ENCODE peak calls at places on chromosomes 12 and 14, in four cellular contexts. V is left ventricle myocardium inferior; Q is CD8-positive, alpha-beta T cell; M is lung. N is an unnamed sample.
A peak's percentile ranks its signal among the peaks of the same experiment; 100 is the strongest.

GRCh38 chr12:69630191-69630590 is 19.5 kb upstream of the LRRC10 start:
- DNase-seq in M (no peak), Q (no peak), V (no peak), N (no peak)

GRCh38 chr12:6952121-6952859 is 1.1 kb downstream of the PTPN6 start:
- DNase-seq in Q (no peak), M (no peak), V (peak; percentile 12), N (no peak)

GRCh38 chr14:33862261-33862802 is 88.5 kb downstream of the EGLN3 start:
- DNase-seq in Q (no peak), V (no peak), M (no peak), N (no peak)

GRCh38 chr12:30850684-30851083 is 75.9 kb upstream of the TSPAN11 start:
- DNase-seq in V (no peak), M (no peak), Q (no peak), N (no peak)

GRCh38 chr12:70007687-70008086 is 182.7 kb downstream of the MYRFL start:
- DNase-seq in Q (no peak), M (no peak), V (no peak), N (no peak)

GRCh38 chr14:97024300-97024699 is 227.1 kb downstream of the VRK1 start:
- DNase-seq in Q (no peak), M (no peak), V (no peak), N (no peak)

GRCh38 chr14:52051861-52052260 is 17.0 kb downstream of the NID2 start:
- DNase-seq in V (no peak), M (no peak), Q (no peak), N (no peak)

GRCh38 chr12:120228041-120228290 is 27.1 kb upstream of the RPLP0 start:
- DNase-seq in M (no peak), Q (no peak), V (no peak), N (no peak)

GRCh38 chr14:71661441-71661840 is 270.8 kb upstream of the RGS6 start:
- DNase-seq in V (no peak), M (no peak), Q (no peak), N (no peak)

GRCh38 chr14:59869381-59870255 is 958 bp downstream of the RTN1 start:
- DNase-seq in V (no peak), M (no peak), Q (no peak), N (no peak)

GRCh38 chr12:27999521-27999920 is 27.0 kb upstream of the PTHLH start:
- DNase-seq in Q (no peak), M (no peak), V (no peak), N (no peak)

GRCh38 chr12:122523846-122524718 is 2.7 kb downstream of the RSRC2 start:
- DNase-seq in Q (no peak), V (no peak), M (no peak), N (no peak)

GRCh38 chr12:122528992-122529391 is 1.9 kb downstream of the KNTC1 start:
- DNase-seq in V (no peak), Q (no peak), M (no peak), N (no peak)

GRCh38 chr12:122526683-122527477 is at the start of the genes KNTC1 and RSRC2:
- DNase-seq in M (peak; percentile 99), V (peak; percentile 96), Q (peak; percentile 99), N (peak; percentile 98)

GRCh38 chr12:122527478-122527944 is 462 bp downstream of the KNTC1 start:
- DNase-seq in V (peak; percentile 18), Q (peak; percentile 33), M (peak; percentile 30), N (no peak)

GRCh38 chr12:122528582-122528981 is 1.5 kb downstream of the KNTC1 start:
- DNase-seq in M (no peak), V (no peak), Q (no peak), N (no peak)
- H3K4me3 ChIP-seq in M (no peak overlapping the region), V (no peak overlapping the region), Q (no peak overlapping the region), N (peak overlapping the region; percentile 97)

DNA sequence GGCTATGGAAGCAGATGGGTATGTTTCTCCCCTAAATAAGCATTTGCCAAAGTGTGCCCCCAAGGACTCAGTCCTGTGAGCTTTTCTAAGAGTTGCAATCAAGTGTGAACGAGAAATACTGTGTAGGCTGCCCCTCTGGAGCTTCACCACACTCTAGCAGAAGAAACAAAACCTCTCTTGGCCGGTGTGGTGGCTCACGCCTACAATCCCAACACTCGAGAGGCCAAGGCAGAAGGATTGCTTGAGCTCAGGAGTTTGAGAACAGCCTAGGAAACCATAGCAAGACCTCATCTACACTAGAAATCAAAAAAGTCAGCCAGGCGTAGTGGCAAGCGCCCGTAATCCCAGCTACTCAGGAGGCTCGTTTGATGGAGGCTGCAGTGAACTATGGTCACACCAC is 9.8 kb downstream of the VPS37B start:
- DNase-seq in M (no peak), Q (no peak), V (no peak), N (no peak)
- H3K4me1 ChIP-seq in M (peaks cover 27% of the 10 kb centered on the region), Q (peaks cover 78% of the 10 kb centered on the region), V (peaks cover 95% of the 10 kb centered on the region), N (peaks cover 64% of the 10 kb centered on the region)

GRCh38 chr12:83313322-83313721 is 626.6 kb downstream of the TMTC2 start:
- DNase-seq in V (no peak), Q (no peak), M (no peak), N (no peak)
- H3K4me3 ChIP-seq in V (no peak overlapping the region), Q (no peak overlapping the region), M (no peak overlapping the region), N (no peak overlapping the region)

DNA sequence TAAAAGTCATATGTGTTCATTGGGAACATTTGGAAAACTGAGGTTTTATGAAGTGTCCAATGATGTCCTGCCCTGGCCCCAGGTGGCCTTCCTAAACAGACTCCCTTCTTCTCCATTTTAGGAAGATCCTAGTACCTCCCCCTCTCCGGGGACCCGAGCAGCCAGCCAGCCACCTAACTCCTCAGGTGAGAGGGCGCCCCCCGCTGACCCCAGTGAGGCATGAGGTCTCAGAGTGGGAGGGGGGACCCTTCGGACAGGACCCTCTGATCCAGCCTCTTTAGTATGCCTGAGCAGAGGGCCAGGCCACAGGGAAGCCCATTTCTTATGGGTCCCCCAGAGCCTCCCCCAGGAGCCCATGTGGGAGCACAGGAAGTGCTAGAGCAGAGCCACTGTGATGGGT is 23.7 kb downstream of the DEGS2 start:
- DNase-seq in Q (no peak), M (no peak), V (no peak), N (no peak)
- H3K4me1 ChIP-seq in Q (no peaks in the 10 kb centered on the region), M (peaks cover 2% of the 10 kb centered on the region), V (peaks cover 1% of the 10 kb centered on the region), N (no peaks in the 10 kb centered on the region)

GRCh38 chr14:73717247-73717646 is 3.1 kb upstream of the PNMA1 start:
- DNase-seq in V (no peak), Q (no peak), M (no peak), N (no peak)
- H3K4me3 ChIP-seq in V (peak overlapping the region; percentile 47), Q (no peak overlapping the region), M (no peak overlapping the region), N (no peak overlapping the region)

GRCh38 chr12:11759894-11760293 is 110.4 kb downstream of the ETV6 start:
- DNase-seq in Q (no peak), V (no peak), M (no peak), N (no peak)
- H3K4me1 ChIP-seq in Q (peaks cover 6% of the 10 kb centered on the region), V (peaks cover 86% of the 10 kb centered on the region), M (peaks cover 28% of the 10 kb centered on the region), N (no peaks in the 10 kb centered on the region)

GRCh38 chr12:4720637-4720995 is 416 bp downstream of the GALNT8 start:
- DNase-seq in V (no peak), Q (no peak), M (no peak), N (no peak)

GRCh38 chr12:4725057-4725456 is 4.9 kb downstream of the GALNT8 start:
- DNase-seq in Q (no peak), M (no peak), V (no peak), N (no peak)

GRCh38 chr12:4719821-4720636 is at the start of gene GALNT8:
- DNase-seq in M (no peak), V (no peak), Q (no peak), N (no peak)

GRCh38 chr12:4717806-4718205 is 2.4 kb upstream of the GALNT8 start:
- DNase-seq in Q (no peak), M (no peak), V (no peak), N (no peak)

DNA sequence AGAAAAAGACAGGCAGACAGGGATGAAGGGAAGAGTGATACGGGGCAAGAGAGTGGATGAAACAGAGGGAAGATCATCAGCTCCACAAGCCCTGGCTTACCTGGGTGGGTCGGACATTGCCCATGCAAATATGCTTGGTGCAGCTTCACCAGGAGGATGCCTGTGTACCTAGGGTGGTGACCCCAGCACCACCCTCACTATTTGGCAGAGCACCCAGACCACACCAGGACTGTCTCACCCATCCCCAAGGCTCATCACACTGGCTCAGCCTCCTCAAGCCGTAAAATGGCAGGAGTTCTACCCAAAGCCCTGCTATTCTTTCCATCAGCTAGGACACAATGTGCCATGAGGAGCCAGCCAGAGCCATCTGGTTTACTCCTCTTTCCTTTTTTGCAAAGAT is 3.0 kb downstream of the GALNT8 start:
- DNase-seq in M (no peak), V (no peak), Q (no peak), N (no peak)
- H3K4me3 ChIP-seq in M (no peak overlapping the region), V (no peak overlapping the region), Q (no peak overlapping the region), N (no peak overlapping the region)

DNA sequence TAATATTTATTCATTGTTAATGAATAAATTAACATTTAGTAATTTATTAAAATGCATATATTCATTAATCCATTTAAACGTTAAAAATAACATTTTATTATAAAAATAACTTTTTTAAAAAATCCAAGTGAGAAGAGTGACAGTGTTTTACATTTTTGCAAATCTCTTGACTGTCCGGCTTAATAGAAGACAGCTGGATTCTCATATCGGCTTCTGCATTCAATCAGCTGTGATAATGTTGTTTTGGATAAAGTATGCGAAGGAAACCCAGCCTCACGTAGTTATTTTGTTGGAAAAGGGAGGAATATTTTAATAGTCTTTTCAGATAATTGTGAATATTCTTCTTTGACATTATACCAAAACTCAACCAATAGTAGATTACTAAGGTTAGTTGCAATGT is 276.6 kb downstream of the ZFP36L1 start:
- DNase-seq in M (no peak), V (no peak), Q (no peak), N (no peak)
- H3K4me1 ChIP-seq in M (peaks cover 17% of the 10 kb centered on the region), V (peaks cover 58% of the 10 kb centered on the region), Q (peaks cover 42% of the 10 kb centered on the region), N (peaks cover 79% of the 10 kb centered on the region)

N was measured in PC-9.